ENCODE peak calls at places on chromosome 11, in six cellular contexts. C, B, A, R, L and G are unnamed samples.

GRCh38 chr11:117520201-117520600 is 192.5 kb downstream of the CEP164 start:
- DNase-seq in R (peak), C (no peak), L (no peak), A (no peak), B (peak), G (no peak)

GRCh38 chr11:76796511-76797203 is 13.5 kb downstream of the TSKU start:
- DNase-seq in L (no peak), A (no peak), B (no peak), C (no peak), R (no peak), G (no peak)

GRCh38 chr11:77732143-77732542 is 88.4 kb downstream of the RSF1 start:
- DNase-seq in L (no peak), R (no peak), C (no peak), B (no peak), A (no peak), G (no peak)

GRCh38 chr11:105164226-105164625 is 24.7 kb upstream of the CARD18 start:
- DNase-seq in L (no peak), C (no peak), B (no peak), R (no peak), A (no peak), G (no peak)

GRCh38 chr11:109027851-109028250 is 363.0 kb downstream of the DDX10 start:
- DNase-seq in R (no peak), B (no peak), A (no peak), L (no peak), C (no peak), G (no peak)

GRCh38 chr11:898160-898517 is 12.5 kb downstream of the CHID1 start:
- DNase-seq in C (no peak), B (no peak), A (no peak), R (peak), L (no peak), G (no peak)

GRCh38 chr11:62393735-62394134 is 25.1 kb upstream of the SCGB1A1 start:
- DNase-seq in B (no peak), A (no peak), R (no peak), L (no peak), C (no peak), G (no peak)

GRCh38 chr11:86738615-86739014 is 61.7 kb upstream of the PRSS23 start:
- DNase-seq in R (peak), A (no peak), C (no peak), L (no peak), B (no peak), G (no peak)

GRCh38 chr11:43508511-43508918 is 149.8 kb downstream of the TTC17 start:
- DNase-seq in R (peak), L (no peak), A (no peak), C (no peak), B (peak), G (no peak)

GRCh38 chr11:10639350-10639749 is 54.2 kb downstream of the IRAG1 start:
- DNase-seq in L (no peak), B (no peak), R (no peak), A (no peak), C (no peak), G (no peak)

GRCh38 chr11:71432761-71433647 is 15.2 kb downstream of the DHCR7 start:
- DNase-seq in L (peak), C (no peak), R (no peak), A (no peak), B (no peak), G (peak)

GRCh38 chr11:79942071-79942470 is 501.2 kb upstream of the TENM4 start:
- DNase-seq in C (no peak), B (no peak), A (no peak), R (peak), L (no peak), G (no peak)

GRCh38 chr11:1619449-1619848 is 2.5 kb downstream of the KRTAP5-4 start:
- DNase-seq in L (peak), B (no peak), R (peak), C (no peak), A (no peak), G (no peak)

GRCh38 chr11:120432056-120433018 is 79.2 kb upstream of the GRIK4 start:
- DNase-seq in A (no peak), B (peak), L (no peak), C (no peak), R (peak), G (no peak)

GRCh38 chr11:111310723-111311122 is 12.4 kb downstream of the POU2AF3 start:
- DNase-seq in R (no peak), C (no peak), B (no peak), A (no peak), L (no peak), G (no peak)

GRCh38 chr11:82191690-82192089 is 542.0 kb downstream of the FAM181B start:
- DNase-seq in A (no peak), L (no peak), R (no peak), C (no peak), B (no peak), G (no peak)

GRCh38 chr11:36149538-36150242 is 139.5 kb downstream of the COMMD9 start:
- DNase-seq in B (peak), R (peak), L (no peak), A (no peak), C (peak), G (no peak)

GRCh38 chr11:97754976-97755375 is 1265.8 kb upstream of the CNTN5 start:
- DNase-seq in L (no peak), R (no peak), A (no peak), B (no peak), C (no peak), G (no peak)

GRCh38 chr11:64684357-64684756 is 38.6 kb downstream of the NRXN2 start:
- DNase-seq in R (no peak), L (no peak), A (no peak), C (no peak), B (no peak), G (no peak)